ENCODE peak calls at places on chromosomes 4 and X, in seven cellular contexts. One of them, this sample, is unnamed.

GRCh38 chrX:48996969-48997368 is 5.1 kb downstream of the GRIPAP1 start:
- DNase-seq in NCI-H446: no peak
- DNase-seq in amniotic stem cell: no peak
- DNase-seq in cardiac muscle cell: peak
- DNase-seq in pulmonary artery endothelial cell: no peak
- DNase-seq in left lung: no peak
- DNase-seq in naive thymus-derived CD8-positive, alpha-beta T cell: no peak
- DNase-seq in this sample: no peak

GRCh38 chr4:113811329-113811728 is 49.8 kb upstream of the CAMK2D start:
- DNase-seq in NCI-H446: no peak
- DNase-seq in amniotic stem cell: no peak
- DNase-seq in cardiac muscle cell: no peak
- DNase-seq in pulmonary artery endothelial cell: no peak
- DNase-seq in left lung: no peak
- DNase-seq in naive thymus-derived CD8-positive, alpha-beta T cell: no peak
- DNase-seq in this sample: no peak

GRCh38 chr4:150722908-150723362 is 141.0 kb downstream of the MAB21L2 start:
- DNase-seq in NCI-H446: peak
- DNase-seq in amniotic stem cell: no peak
- DNase-seq in cardiac muscle cell: peak
- DNase-seq in pulmonary artery endothelial cell: peak
- DNase-seq in left lung: peak
- DNase-seq in naive thymus-derived CD8-positive, alpha-beta T cell: no peak
- DNase-seq in this sample: peak

GRCh38 chr4:55364691-55365346 is 18.8 kb downstream of the SRD5A3 start:
- DNase-seq in NCI-H446: no peak
- DNase-seq in amniotic stem cell: no peak
- DNase-seq in cardiac muscle cell: no peak
- DNase-seq in pulmonary artery endothelial cell: peak
- DNase-seq in left lung: no peak
- DNase-seq in naive thymus-derived CD8-positive, alpha-beta T cell: no peak
- DNase-seq in this sample: no peak

GRCh38 chr4:107391009-107391629 is 328.9 kb downstream of the PAPSS1 start:
- DNase-seq in NCI-H446: no peak
- DNase-seq in amniotic stem cell: no peak
- DNase-seq in cardiac muscle cell: no peak
- DNase-seq in pulmonary artery endothelial cell: no peak
- DNase-seq in left lung: no peak
- DNase-seq in naive thymus-derived CD8-positive, alpha-beta T cell: no peak
- DNase-seq in this sample: no peak

GRCh38 chr4:134072137-134072536 is 129.5 kb downstream of the PABPC4L start:
- DNase-seq in NCI-H446: no peak
- DNase-seq in amniotic stem cell: no peak
- DNase-seq in cardiac muscle cell: no peak
- DNase-seq in pulmonary artery endothelial cell: no peak
- DNase-seq in left lung: no peak
- DNase-seq in naive thymus-derived CD8-positive, alpha-beta T cell: no peak
- DNase-seq in this sample: no peak

GRCh38 chr4:71449878-71450277 is 111.1 kb downstream of the SLC4A4 start:
- DNase-seq in NCI-H446: no peak
- DNase-seq in amniotic stem cell: no peak
- DNase-seq in cardiac muscle cell: no peak
- DNase-seq in pulmonary artery endothelial cell: no peak
- DNase-seq in left lung: no peak
- DNase-seq in naive thymus-derived CD8-positive, alpha-beta T cell: no peak
- DNase-seq in this sample: no peak

GRCh38 chr4:23016981-23017380 is 324.2 kb downstream of the GBA3 start:
- DNase-seq in NCI-H446: no peak
- DNase-seq in amniotic stem cell: no peak
- DNase-seq in cardiac muscle cell: no peak
- DNase-seq in pulmonary artery endothelial cell: no peak
- DNase-seq in left lung: no peak
- DNase-seq in naive thymus-derived CD8-positive, alpha-beta T cell: no peak
- DNase-seq in this sample: no peak